ENCODE peak calls at places on chromosomes 16 and 17, in eight cellular contexts. N is psoas muscle, S is GM23338, R is endothelial cell of umbilical vein, B is hepatocyte, W is kidney, D is uterus, A is sigmoid colon. M is an unnamed sample.

GRCh38 chr16:28935924-28936783 is 4.4 kb downstream of the CD19 start:
- DNase-seq in N (peak; percentile 94), S (peak; percentile 96), R (peak; percentile 85), B (peak; percentile 55), W (peak; percentile 92), D (peak; percentile 57), A (peak; percentile 82), M (peak; percentile 61)

GRCh38 chr16:48608452-48608851 is 1.5 kb downstream of the N4BP1 start:
- DNase-seq in N (no peak), S (no peak), R (no peak), B (no peak), W (no peak), D (no peak), A (no peak), M (peak; percentile 80)

GRCh38 chr17:49223517-49224197 is 6.9 kb downstream of the PHOSPHO1 start:
- DNase-seq in N (peak; percentile 75), S (peak; percentile 84), R (no peak), B (peak; percentile 57), W (peak; percentile 84), D (peak; percentile 34), A (no peak), M (no peak)

GRCh38 chr16:88406096-88407041 is 23.6 kb downstream of the ZNF469 start:
- DNase-seq in N (no peak), S (peak; percentile 43), R (no peak), B (no peak), W (no peak), D (no peak), A (no peak), M (no peak)

GRCh38 chr16:56787185-56787584 is 57.3 kb downstream of the NUP93 start:
- DNase-seq in N (no peak), S (peak; percentile 45), R (no peak), B (no peak), W (no peak), D (no peak), A (no peak), M (no peak)

GRCh38 chr16:28977703-28978641 is 3.4 kb downstream of the SPNS1 start:
- DNase-seq in N (no peak), S (peak; percentile 81), R (no peak), B (peak; percentile 50), W (no peak), D (no peak), A (no peak), M (peak; percentile 23)

GRCh38 chr16:15811778-15812750 is 44.8 kb downstream of the MYH11 start:
- DNase-seq in N (no peak), S (peak; percentile 6), R (no peak), B (peak; percentile 58), W (no peak), D (no peak), A (peak; percentile 72), M (peak; percentile 64)

GRCh38 chr17:63309021-63309420 is 137.1 kb downstream of the CYB561 start:
- DNase-seq in N (no peak), S (no peak), R (peak; percentile 85), B (no peak), W (no peak), D (no peak), A (no peak), M (peak; percentile 50)

GRCh38 chr17:4789701-4789950 is 862 bp downstream of the GLTPD2 start:
- DNase-seq in N (no peak), S (peak; percentile 64), R (no peak), B (no peak), W (no peak), D (no peak), A (no peak), M (no peak)

GRCh38 chr16:4064950-4065352 is 51.3 kb downstream of the ADCY9 start:
- DNase-seq in N (no peak), S (no peak), R (no peak), B (no peak), W (no peak), D (no peak), A (peak; percentile 45), M (peak; percentile 25)

GRCh38 chr17:72308744-72309395 is 188.1 kb downstream of the SOX9 start:
- DNase-seq in N (no peak), S (no peak), R (no peak), B (peak; percentile 26), W (no peak), D (no peak), A (no peak), M (no peak)

GRCh38 chr16:81703177-81704155 is 75.6 kb upstream of the PLCG2 start:
- DNase-seq in N (peak; percentile 35), S (peak; percentile 28), R (peak; percentile 84), B (peak; percentile 63), W (peak; percentile 66), D (no peak), A (no peak), M (peak; percentile 23)

GRCh38 chr16:80899804-80900592 is 95.6 kb upstream of the CDYL2 start:
- DNase-seq in N (peak; percentile 87), S (no peak), R (peak; percentile 90), B (peak; percentile 41), W (peak; percentile 93), D (peak; percentile 63), A (peak; percentile 84), M (peak; percentile 52)

GRCh38 chr17:41801374-41802062 is 10.2 kb downstream of the P3H4 start:
- DNase-seq in N (peak; percentile 91), S (peak; percentile 93), R (peak; percentile 77), B (peak; percentile 89), W (peak; percentile 93), D (peak; percentile 84), A (peak; percentile 91), M (peak; percentile 79)

DNA sequence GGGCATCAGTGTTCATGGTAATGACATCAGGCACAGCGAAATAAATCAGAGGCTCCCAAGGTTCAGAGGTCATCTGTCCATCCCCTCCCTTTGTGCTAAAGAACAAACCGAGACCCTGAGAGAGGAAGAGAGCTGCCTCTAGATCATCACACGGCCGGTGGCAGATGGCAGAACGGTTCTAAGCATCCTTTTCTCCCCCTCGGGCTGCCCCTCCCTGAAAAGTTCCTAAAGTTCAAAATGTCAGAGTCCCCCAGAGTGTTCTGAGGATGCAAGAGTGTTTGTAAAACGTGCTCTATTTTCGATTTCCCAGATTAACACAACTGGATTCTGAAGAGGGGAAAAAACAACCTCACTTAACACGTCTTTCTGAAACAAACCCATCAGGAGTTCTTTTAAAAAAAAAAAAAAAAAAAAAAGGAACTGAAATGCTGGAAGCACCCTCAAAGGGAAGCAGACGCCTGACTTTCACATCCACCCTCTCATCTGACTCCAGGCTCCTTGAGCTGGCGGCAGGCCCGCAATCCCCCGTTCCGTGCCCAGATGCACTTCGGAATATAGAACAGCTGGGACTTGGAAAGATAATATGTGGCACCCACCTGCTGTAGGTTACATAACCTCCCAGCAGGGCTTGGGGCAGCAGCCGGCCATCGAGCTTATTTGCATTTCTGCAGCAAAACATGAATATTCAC is 115.5 kb upstream of the SMURF2 start:
- DNase-seq in N (peak; percentile 65), S (peak; percentile 29), R (no peak), B (no peak), W (peak; percentile 70), D (no peak), A (peak; percentile 77), M (no peak)
- H3K4me3 ChIP-seq in N (peak overlapping the region; percentile 49), S (peak overlapping the region; percentile 80), R (no peak overlapping the region), B (no peak overlapping the region), W (peak overlapping the region; percentile 39), D (no peak overlapping the region), A (no peak overlapping the region), M (no peak overlapping the region)

GRCh38 chr17:55377885-55378284 is 43.8 kb downstream of the MMD start:
- DNase-seq in N (no peak), S (no peak), R (no peak), B (no peak), W (no peak), D (no peak), A (no peak), M (no peak)

GRCh38 chr17:55384833-55385232 is 36.8 kb downstream of the MMD start:
- DNase-seq in N (no peak), S (no peak), R (no peak), B (no peak), W (no peak), D (no peak), A (no peak), M (no peak)

GRCh38 chr17:55383771-55384679 is 37.6 kb downstream of the MMD start:
- DNase-seq in N (no peak), S (no peak), R (no peak), B (no peak), W (no peak), D (no peak), A (no peak), M (no peak)

GRCh38 chr17:55386931-55387330 is 34.7 kb downstream of the MMD start:
- DNase-seq in N (no peak), S (no peak), R (no peak), B (peak; percentile 19), W (no peak), D (no peak), A (no peak), M (peak; percentile 42)

GRCh38 chr17:55381017-55381770 is 40.4 kb downstream of the MMD start:
- DNase-seq in N (no peak), S (no peak), R (no peak), B (no peak), W (no peak), D (no peak), A (no peak), M (no peak)
- TF ChIP-seq CTCF in N (no peak), S (no peak), R (no peak), B (no peak), W (no peak), D (no peak), A (no peak), M (no peak)

GRCh38 chr17:30838187-30838807 is 6.5 kb downstream of the ATAD5 start:
- DNase-seq in N (no peak), S (no peak), R (no peak), B (no peak), W (no peak), D (no peak), A (no peak), M (no peak)
- H3K36me3 ChIP-seq in N (peaks cover 3% of the 10 kb centered on the region), S (peaks cover 38% of the 10 kb centered on the region), R (no peaks in the 10 kb centered on the region), B (no peaks in the 10 kb centered on the region), W (no peaks in the 10 kb centered on the region), D (no peaks in the 10 kb centered on the region), A (no peaks in the 10 kb centered on the region), M (no peaks in the 10 kb centered on the region)

DNA sequence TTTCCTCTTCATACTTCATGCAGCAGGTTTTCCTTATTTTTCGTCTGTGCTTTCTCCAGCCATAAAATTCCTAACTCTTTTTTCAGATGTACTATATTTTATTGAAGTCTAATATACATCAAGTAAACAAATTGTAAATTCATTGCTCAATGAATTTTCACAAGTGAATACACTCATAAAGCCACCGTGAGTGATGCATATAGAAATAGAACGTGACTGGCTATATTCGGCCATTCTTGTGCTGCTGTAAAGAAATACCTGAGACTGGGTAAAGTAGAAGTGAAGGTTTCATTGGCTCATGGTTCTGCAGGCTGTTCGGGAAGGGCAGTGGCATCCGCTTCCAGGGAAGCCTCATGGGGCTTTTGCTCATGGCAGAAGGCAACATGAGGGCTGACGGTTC is 868.4 kb upstream of the EEF2KMT start:
- DNase-seq in N (no peak), S (no peak), R (no peak), B (no peak), W (no peak), D (no peak), A (no peak), M (no peak)
- H3K4me3 ChIP-seq in N (no peak overlapping the region), S (no peak overlapping the region), R (no peak overlapping the region), B (no peak overlapping the region), W (no peak overlapping the region), D (no peak overlapping the region), A (no peak overlapping the region), M (no peak overlapping the region)